ENCODE peak calls at places on chromosomes 7 and 10, in four cellular contexts. One of them, this sample, is unnamed.

GRCh38 chr10:127649642-127650041 is 87.3 kb upstream of the FOXI2 start:
- DNase-seq in hepatocyte: no peak
- DNase-seq in transverse colon: no peak
- DNase-seq in ureter: no peak
- DNase-seq in this sample: no peak

GRCh38 chr7:100655908-100656674 is at the start of gene ACTL6B:
- DNase-seq in hepatocyte: peak; percentile 73
- DNase-seq in transverse colon: peak; percentile 21
- DNase-seq in ureter: no peak
- DNase-seq in this sample: no peak

GRCh38 chr7:1995426-1995825 is 237.3 kb downstream of the MAD1L1 start:
- DNase-seq in hepatocyte: no peak
- DNase-seq in transverse colon: no peak
- DNase-seq in ureter: no peak
- DNase-seq in this sample: no peak

GRCh38 chr7:1587738-1588137 is 17.9 kb upstream of the PSMG3 start:
- DNase-seq in hepatocyte: no peak
- DNase-seq in transverse colon: no peak
- DNase-seq in ureter: no peak
- DNase-seq in this sample: no peak

GRCh38 chr7:101165075-101165957 is at the start of gene VGF:
- DNase-seq in hepatocyte: peak; percentile 97
- DNase-seq in transverse colon: peak; percentile 93
- DNase-seq in ureter: peak; percentile 93
- DNase-seq in this sample: no peak

GRCh38 chr10:29619273-29619672 is 15.5 kb downstream of the SVIL start:
- DNase-seq in hepatocyte: peak; percentile 21
- DNase-seq in transverse colon: no peak
- DNase-seq in ureter: no peak
- DNase-seq in this sample: no peak

GRCh38 chr10:79221110-79222051 is 125.9 kb upstream of the PPIF start:
- DNase-seq in hepatocyte: peak; percentile 82
- DNase-seq in transverse colon: peak; percentile 44
- DNase-seq in ureter: peak; percentile 76
- DNase-seq in this sample: no peak

GRCh38 chr7:47520408-47520807 is 61.5 kb downstream of the TNS3 start:
- DNase-seq in hepatocyte: no peak
- DNase-seq in transverse colon: peak; percentile 52
- DNase-seq in ureter: peak; percentile 58
- DNase-seq in this sample: no peak

GRCh38 chr10:5546891-5547683 is 22.3 kb downstream of the CALML3 start:
- DNase-seq in hepatocyte: peak; percentile 55
- DNase-seq in transverse colon: peak; percentile 88
- DNase-seq in ureter: peak; percentile 71
- DNase-seq in this sample: no peak

GRCh38 chr10:103750836-103751235 is 104.5 kb downstream of the SH3PXD2A start:
- DNase-seq in hepatocyte: no peak
- DNase-seq in transverse colon: no peak
- DNase-seq in ureter: no peak
- DNase-seq in this sample: no peak

GRCh38 chr7:77783540-77783939 is 14.7 kb downstream of the TMEM60 start:
- DNase-seq in hepatocyte: no peak
- DNase-seq in transverse colon: no peak
- DNase-seq in ureter: no peak
- DNase-seq in this sample: no peak

GRCh38 chr7:540579-540978 is 20.9 kb upstream of the PDGFA start:
- DNase-seq in hepatocyte: no peak
- DNase-seq in transverse colon: no peak
- DNase-seq in ureter: no peak
- DNase-seq in this sample: no peak

GRCh38 chr7:101594790-101595189 is 34.3 kb downstream of the MYL10 start:
- DNase-seq in hepatocyte: no peak
- DNase-seq in transverse colon: no peak
- DNase-seq in ureter: no peak
- DNase-seq in this sample: no peak

GRCh38 chr7:410395-410910 is 109.2 kb downstream of the PDGFA start:
- DNase-seq in hepatocyte: no peak
- DNase-seq in transverse colon: no peak
- DNase-seq in ureter: no peak
- DNase-seq in this sample: no peak

GRCh38 chr7:149261829-149262617 is at the start of gene ZNF783:
- DNase-seq in hepatocyte: peak; percentile 95
- DNase-seq in transverse colon: peak; percentile 90
- DNase-seq in ureter: peak; percentile 85
- DNase-seq in this sample: no peak

GRCh38 chr10:80491251-80492102 is 37.4 kb downstream of the TSPAN14 start:
- DNase-seq in hepatocyte: no peak
- DNase-seq in transverse colon: no peak
- DNase-seq in ureter: no peak
- DNase-seq in this sample: no peak

GRCh38 chr7:28999421-28999820 is 41.3 kb upstream of the TRIL start:
- DNase-seq in hepatocyte: no peak
- DNase-seq in transverse colon: no peak
- DNase-seq in ureter: no peak
- DNase-seq in this sample: no peak

GRCh38 chr10:73850863-73851461 is 23.4 kb downstream of the CAMK2G start:
- DNase-seq in hepatocyte: peak; percentile 39
- DNase-seq in transverse colon: peak; percentile 52
- DNase-seq in ureter: peak; percentile 83
- DNase-seq in this sample: no peak

GRCh38 chr7:142776206-142776844 is 5.6 kb downstream of the PRSS2 start:
- DNase-seq in hepatocyte: no peak
- DNase-seq in transverse colon: no peak
- DNase-seq in ureter: no peak
- DNase-seq in this sample: no peak

GRCh38 chr10:69362471-69362954 is 54.2 kb downstream of the TACR2 start:
- DNase-seq in hepatocyte: no peak
- DNase-seq in transverse colon: peak; percentile 64
- DNase-seq in ureter: peak; percentile 72
- DNase-seq in this sample: no peak

GRCh38 chr7:14950013-14950412 is 47.5 kb upstream of the DGKB start:
- DNase-seq in hepatocyte: no peak
- DNase-seq in transverse colon: no peak
- DNase-seq in ureter: no peak
- DNase-seq in this sample: no peak

GRCh38 chr7:68663392-68663791 is 934.9 kb upstream of the AUTS2 start:
- DNase-seq in hepatocyte: no peak
- DNase-seq in transverse colon: no peak
- DNase-seq in ureter: no peak
- DNase-seq in this sample: no peak

GRCh38 chr10:44301781-44302400 is 83.0 kb downstream of the CXCL12 start:
- DNase-seq in hepatocyte: no peak
- DNase-seq in transverse colon: no peak
- DNase-seq in ureter: no peak
- DNase-seq in this sample: no peak

GRCh38 chr10:79022565-79023488 is 45.9 kb upstream of the ZMIZ1 start:
- DNase-seq in hepatocyte: no peak
- DNase-seq in transverse colon: peak; percentile 28
- DNase-seq in ureter: no peak
- DNase-seq in this sample: no peak

GRCh38 chr10:63164045-63164722 is 31.1 kb downstream of the NRBF2 start:
- DNase-seq in hepatocyte: no peak
- DNase-seq in transverse colon: no peak
- DNase-seq in ureter: no peak
- DNase-seq in this sample: no peak

GRCh38 chr10:116270691-116271592 is 2.1 kb downstream of the GFRA1 start:
- DNase-seq in hepatocyte: peak; percentile 19
- DNase-seq in transverse colon: no peak
- DNase-seq in ureter: no peak
- DNase-seq in this sample: no peak

GRCh38 chr7:41994746-41995110 is 242.3 kb downstream of the GLI3 start:
- DNase-seq in hepatocyte: no peak
- DNase-seq in transverse colon: no peak
- DNase-seq in ureter: no peak
- DNase-seq in this sample: no peak

GRCh38 chr10:103613616-103614015 is 120.1 kb downstream of the NEURL1 start:
- DNase-seq in hepatocyte: no peak
- DNase-seq in transverse colon: no peak
- DNase-seq in ureter: no peak
- DNase-seq in this sample: no peak

GRCh38 chr10:78656815-78657621 is 411.7 kb upstream of the ZMIZ1 start:
- DNase-seq in hepatocyte: peak; percentile 76
- DNase-seq in transverse colon: no peak
- DNase-seq in ureter: peak; percentile 63
- DNase-seq in this sample: no peak

GRCh38 chr10:77643795-77644468 is 6.3 kb upstream of the KCNMA1 start:
- DNase-seq in hepatocyte: peak; percentile 73
- DNase-seq in transverse colon: peak; percentile 44
- DNase-seq in ureter: no peak
- DNase-seq in this sample: no peak